ENCODE peak calls at places on chromosome 9, in six cellular contexts. O is tibial artery, F is PC-3, H is brain microvascular endothelial cell, I is pancreas, D is aorta. C is an unnamed sample.

GRCh38 chr9:2872941-2873323 is 29.0 kb upstream of the PUM3 start:
- DNase-seq in O (no peak), I (no peak), H (no peak), F (no peak), D (no peak), C (no peak)

GRCh38 chr9:120904999-120905793 is 21.4 kb downstream of the TRAF1 start:
- DNase-seq in H (no peak), O (no peak), D (no peak), I (no peak), F (no peak), C (no peak)

GRCh38 chr9:79583957-79584654 is 12.3 kb downstream of the TLE4 start:
- DNase-seq in I (no peak), F (no peak), H (no peak), O (no peak), D (peak; percentile 81), C (no peak)

GRCh38 chr9:101512116-101512515 is 21.5 kb upstream of the RNF20 start:
- DNase-seq in H (no peak), O (no peak), I (no peak), F (no peak), D (no peak), C (no peak)

GRCh38 chr9:22813520-22813919 is 366.9 kb downstream of the DMRTA1 start:
- DNase-seq in I (no peak), F (no peak), H (no peak), O (no peak), D (no peak), C (no peak)

GRCh38 chr9:133945314-133945975 is 46.7 kb downstream of the VAV2 start:
- DNase-seq in I (no peak), O (no peak), H (no peak), D (peak; percentile 48), F (no peak), C (no peak)

GRCh38 chr9:76218868-76219462 is 175.3 kb downstream of the RFK start:
- DNase-seq in D (no peak), I (no peak), O (no peak), H (no peak), F (no peak), C (no peak)

GRCh38 chr9:135494791-135495559 is 5.5 kb upstream of the MRPS2 start:
- DNase-seq in D (peak; percentile 21), O (peak; percentile 55), H (no peak), F (no peak), I (no peak), C (no peak)

GRCh38 chr9:135514342-135515082 is 6.7 kb upstream of the LCN1 start:
- DNase-seq in H (no peak), I (no peak), D (no peak), O (peak; percentile 38), F (no peak), C (no peak)

GRCh38 chr9:130288393-130288792 is 22.8 kb downstream of the HMCN2 start:
- DNase-seq in H (no peak), I (no peak), O (no peak), F (no peak), D (no peak), C (no peak)

GRCh38 chr9:90956026-90956810 is 154.6 kb downstream of the SYK start:
- DNase-seq in H (peak; percentile 25), I (no peak), D (no peak), O (no peak), F (no peak), C (peak; percentile 45)

GRCh38 chr9:95857122-95857521 is 18.4 kb upstream of the ERCC6L2 start:
- DNase-seq in F (peak; percentile 82), H (peak; percentile 68), O (no peak), I (no peak), D (no peak), C (peak; percentile 93)

GRCh38 chr9:630817-631216 is 210.7 kb upstream of the DMRT1 start:
- DNase-seq in O (no peak), I (no peak), D (no peak), F (peak; percentile 6), H (no peak), C (no peak)

GRCh38 chr9:69898714-69899209 is 78.1 kb downstream of the CFAP95 start:
- DNase-seq in D (no peak), H (peak; percentile 74), F (peak; percentile 90), I (no peak), O (no peak), C (peak; percentile 76)

GRCh38 chr9:2523601-2524000 is 98.0 kb upstream of the VLDLR start:
- DNase-seq in H (no peak), F (no peak), I (no peak), O (no peak), D (no peak), C (no peak)

GRCh38 chr9:125066839-125067619 is 76.3 kb downstream of the SCAI start:
- DNase-seq in I (no peak), F (no peak), O (no peak), D (no peak), H (no peak), C (no peak)

GRCh38 chr9:78786794-78787193 is 489.9 kb downstream of the PSAT1 start:
- DNase-seq in O (no peak), I (no peak), D (no peak), F (peak; percentile 33), H (peak; percentile 64), C (no peak)

GRCh38 chr9:73042155-73042554 is 89.3 kb upstream of the ALDH1A1 start:
- DNase-seq in D (no peak), I (no peak), F (no peak), O (no peak), H (no peak), C (peak; percentile 18)

GRCh38 chr9:120579139-120579749 is 723 bp downstream of the CDK5RAP2 start:
- DNase-seq in H (no peak), O (no peak), F (peak; percentile 6), D (no peak), I (no peak), C (peak; percentile 68)

GRCh38 chr9:108300296-108301287 is 555.2 kb downstream of the ACTL7B start:
- DNase-seq in H (no peak), I (no peak), F (no peak), D (no peak), O (no peak), C (no peak)

GRCh38 chr9:109314011-109314531 is 6.8 kb downstream of the EPB41L4B start:
- DNase-seq in F (peak; percentile 55), D (no peak), O (no peak), I (no peak), H (no peak), C (no peak)

GRCh38 chr9:81661339-81661738 is 28.0 kb downstream of the TLE1 start:
- DNase-seq in F (no peak), I (no peak), H (no peak), D (no peak), O (no peak), C (no peak)

GRCh38 chr9:135978650-135979461 is 17.7 kb upstream of the UBAC1 start:
- DNase-seq in O (no peak), H (no peak), F (no peak), D (no peak), I (no peak), C (no peak)

GRCh38 chr9:92406506-92406905 is 2.1 kb upstream of the OGN start:
- DNase-seq in D (peak; percentile 76), H (peak; percentile 14), O (peak; percentile 80), F (no peak), I (no peak), C (no peak)

GRCh38 chr9:85045271-85045670 is 375.7 kb downstream of the NTRK2 start:
- DNase-seq in D (no peak), I (no peak), F (peak; percentile 13), O (no peak), H (no peak), C (no peak)

GRCh38 chr9:14314929-14315753 is 1.2 kb upstream of the NFIB start:
- DNase-seq in F (peak; percentile 85), I (peak; percentile 95), D (peak; percentile 95), H (peak; percentile 78), O (peak; percentile 98), C (peak; percentile 69)

GRCh38 chr9:72443855-72444254 is 77.6 kb upstream of the TMC1 start:
- DNase-seq in F (peak; percentile 57), H (no peak), O (no peak), D (no peak), I (no peak), C (no peak)

GRCh38 chr9:137190315-137190853 is 1.9 kb downstream of the SSNA1 start:
- DNase-seq in H (no peak), F (peak; percentile 32), D (no peak), O (no peak), I (no peak), C (no peak)
- H3K27ac ChIP-seq in H (no peak overlapping the region), F (no peak overlapping the region), D (no peak overlapping the region), O (no peak overlapping the region), I (peak overlapping the region; percentile 86), C (peak overlapping the region; percentile 99)

DNA sequence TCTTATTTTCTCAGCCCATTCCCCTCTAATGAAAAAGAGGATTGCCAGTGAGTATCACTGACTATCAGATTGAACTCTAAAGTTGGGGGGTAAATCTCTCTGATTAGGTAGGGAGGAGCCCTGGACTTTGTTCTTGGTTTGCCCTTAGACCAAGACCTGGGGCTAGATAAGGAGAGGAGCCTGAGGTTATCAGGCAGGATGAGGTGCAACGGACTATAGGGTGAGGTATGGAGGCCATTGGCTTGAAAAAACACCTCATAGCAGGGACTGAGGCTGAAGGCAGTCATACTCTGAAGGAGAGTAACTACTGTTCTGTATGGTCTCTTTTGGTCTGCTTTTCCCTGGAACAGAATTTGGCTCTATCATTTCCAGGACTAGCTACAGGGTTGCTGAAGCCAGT is 2.5 kb downstream of the TRIM32 start:
- DNase-seq in F (no peak), D (no peak), H (no peak), I (no peak), O (no peak), C (no peak)
- H3K27ac ChIP-seq in F (no peak overlapping the region), D (no peak overlapping the region), H (no peak overlapping the region), I (no peak overlapping the region), O (no peak overlapping the region), C (no peak overlapping the region)

GRCh38 chr9:89637787-89638186 is 33.0 kb downstream of the GADD45G start:
- DNase-seq in F (peak; percentile 1), H (no peak), D (no peak), I (no peak), O (no peak), C (peak; percentile 24)

GRCh38 chr9:89635007-89635742 is 30.4 kb downstream of the GADD45G start:
- DNase-seq in O (no peak), I (peak; percentile 73), F (peak; percentile 53), H (peak; percentile 11), D (no peak), C (peak; percentile 89)

GRCh38 chr9:89633920-89634319 is 29.1 kb downstream of the GADD45G start:
- DNase-seq in H (no peak), F (no peak), I (no peak), D (no peak), O (no peak), C (no peak)

GRCh38 chr9:89633404-89633803 is 28.6 kb downstream of the GADD45G start:
- DNase-seq in H (no peak), I (no peak), F (no peak), O (no peak), D (no peak), C (no peak)

DNA sequence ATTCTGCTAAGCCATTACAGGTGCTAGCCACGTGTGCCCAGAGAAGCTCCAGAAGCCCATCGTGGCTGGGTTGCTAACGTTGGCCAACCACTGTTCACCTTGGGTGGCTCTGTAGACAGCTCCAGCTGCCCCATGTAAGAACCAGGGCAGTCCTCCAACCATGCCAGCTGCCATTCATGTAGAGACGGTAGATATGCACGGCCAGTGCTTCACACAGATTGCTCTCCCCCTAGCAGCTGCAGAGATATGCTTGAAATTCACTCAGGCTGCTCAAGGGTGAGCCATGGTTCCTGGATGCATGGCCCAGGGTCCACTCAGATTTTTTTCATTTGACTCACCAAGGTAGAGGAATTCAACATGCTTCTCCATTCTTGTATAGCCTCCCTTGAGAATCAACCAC is 31.0 kb downstream of the GADD45G start:
- DNase-seq in O (no peak), D (no peak), F (peak; percentile 1), H (no peak), I (no peak), C (peak; percentile 17)
- H3K27ac ChIP-seq in O (no peak overlapping the region), D (no peak overlapping the region), F (no peak overlapping the region), H (no peak overlapping the region), I (no peak overlapping the region), C (no peak overlapping the region)

GRCh38 chr9:128055222-128056040 is 11.7 kb downstream of the NAIF1 start:
- DNase-seq in H (no peak), O (peak; percentile 89), I (peak; percentile 78), F (no peak), D (no peak), C (no peak)
- H3K27ac ChIP-seq in H (no peak overlapping the region), O (peak overlapping the region; percentile 86), I (peak overlapping the region; percentile 72), F (no peak overlapping the region), D (no peak overlapping the region), C (peak overlapping the region; percentile 26)

C was measured in RWPE1.